ENCODE peak calls at places on chromosomes 11 and 22, in four cellular contexts. One of them, this sample, is unnamed.

GRCh38 chr22:42797021-42797420 is 60.1 kb downstream of the ARFGAP3 start:
- DNase-seq in K562: no peak
- DNase-seq in HepG2: no peak
- DNase-seq in GM12878: no peak
- DNase-seq in this sample: no peak

GRCh38 chr11:23097906-23098305 is 237.6 kb upstream of the CCDC179 start:
- DNase-seq in K562: no peak
- DNase-seq in HepG2: no peak
- DNase-seq in GM12878: no peak
- DNase-seq in this sample: no peak

GRCh38 chr11:69468911-69469885 is 12.3 kb upstream of the LINC01488 start:
- DNase-seq in K562: no peak
- DNase-seq in HepG2: peak
- DNase-seq in GM12878: no peak
- DNase-seq in this sample: no peak

GRCh38 chr11:22432331-22433065 is 94.3 kb downstream of the SLC17A6 start:
- DNase-seq in K562: no peak
- DNase-seq in HepG2: no peak
- DNase-seq in GM12878: no peak
- DNase-seq in this sample: no peak

GRCh38 chr22:23566716-23567475 is 13.2 kb downstream of the IGLL1 start:
- DNase-seq in K562: no peak
- DNase-seq in HepG2: no peak
- DNase-seq in GM12878: no peak
- DNase-seq in this sample: no peak

GRCh38 chr22:29871684-29872083 is 11.3 kb upstream of the MTMR3 start:
- DNase-seq in K562: no peak
- DNase-seq in HepG2: peak
- DNase-seq in GM12878: no peak
- DNase-seq in this sample: peak

GRCh38 chr11:74397531-74398243 is 546 bp downstream of the PGM2L1 start:
- DNase-seq in K562: peak
- DNase-seq in HepG2: peak
- DNase-seq in GM12878: no peak
- DNase-seq in this sample: no peak

GRCh38 chr11:14973621-14974020 is 1.5 kb upstream of the CALCA start:
- DNase-seq in K562: no peak
- DNase-seq in HepG2: no peak
- DNase-seq in GM12878: no peak
- DNase-seq in this sample: peak

GRCh38 chr11:62592216-62592815 is 993 bp upstream of the TUT1 start:
- DNase-seq in K562: no peak
- DNase-seq in HepG2: no peak
- DNase-seq in GM12878: no peak
- DNase-seq in this sample: no peak

GRCh38 chr22:37442537-37442936 is 15.3 kb upstream of the ELFN2 start:
- DNase-seq in K562: no peak
- DNase-seq in HepG2: peak
- DNase-seq in GM12878: no peak
- DNase-seq in this sample: no peak

GRCh38 chr11:33649944-33650343 is 50.7 kb downstream of the C11orf91 start:
- DNase-seq in K562: no peak
- DNase-seq in HepG2: no peak
- DNase-seq in GM12878: no peak
- DNase-seq in this sample: no peak

DNA sequence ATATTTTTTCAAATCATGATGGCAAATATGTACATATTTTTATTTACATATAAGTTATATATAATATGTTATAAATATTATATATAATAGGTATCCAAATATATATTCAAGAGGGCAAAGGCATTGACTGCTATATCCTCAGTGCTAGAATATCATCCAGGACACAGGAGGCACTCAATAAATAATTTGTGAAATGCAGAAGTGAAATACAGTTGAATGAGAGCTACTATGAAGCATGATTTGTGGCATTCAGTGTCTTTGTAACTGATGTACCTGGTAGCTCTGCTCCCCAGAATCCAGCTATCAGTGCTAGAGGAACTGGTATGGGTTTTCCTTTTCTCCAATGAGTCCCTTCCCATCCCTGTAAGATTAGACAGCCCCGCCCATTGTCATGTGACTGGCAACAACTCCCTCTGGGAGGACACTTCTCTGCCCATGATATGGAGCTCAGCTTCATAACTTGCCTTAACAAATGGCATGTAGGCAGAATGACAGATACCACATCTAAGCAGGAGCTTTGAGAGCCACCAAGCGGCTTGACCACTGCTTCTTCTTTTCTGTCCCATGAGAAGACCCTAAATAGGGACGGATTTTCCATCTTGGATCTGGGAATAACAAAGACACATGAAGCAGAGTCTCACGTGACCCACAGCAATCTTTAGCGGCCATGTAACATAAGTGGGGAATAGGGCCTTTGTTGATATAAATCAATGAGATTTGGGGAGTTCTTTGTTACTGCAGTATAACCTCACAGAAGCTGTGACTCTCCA is 10.2 kb upstream of the CD82 start:
- DNase-seq in K562: no peak
- DNase-seq in HepG2: no peak
- DNase-seq in GM12878: no peak
- DNase-seq in this sample: no peak
- TF ChIP-seq CBX5 in K562: no peak
- TF ChIP-seq CBX5 in HepG2: no peak
- TF ChIP-seq CBX5 in GM12878: no peak
- TF ChIP-seq CBX5 in this sample: no peak

GRCh38 chr11:134074346-134074745 is 5.5 kb downstream of the JAM3 start:
- DNase-seq in K562: no peak
- DNase-seq in HepG2: no peak
- DNase-seq in GM12878: no peak
- DNase-seq in this sample: no peak

GRCh38 chr11:134071306-134071705 is 2.4 kb downstream of the JAM3 start:
- DNase-seq in K562: no peak
- DNase-seq in HepG2: no peak
- DNase-seq in GM12878: no peak
- DNase-seq in this sample: no peak

GRCh38 chr11:134069996-134070845 is 1.3 kb downstream of the JAM3 start:
- DNase-seq in K562: no peak
- DNase-seq in HepG2: no peak
- DNase-seq in GM12878: no peak
- DNase-seq in this sample: no peak

GRCh38 chr11:134069426-134069921 is 602 bp downstream of the JAM3 start:
- DNase-seq in K562: no peak
- DNase-seq in HepG2: no peak
- DNase-seq in GM12878: no peak
- DNase-seq in this sample: no peak

DNA sequence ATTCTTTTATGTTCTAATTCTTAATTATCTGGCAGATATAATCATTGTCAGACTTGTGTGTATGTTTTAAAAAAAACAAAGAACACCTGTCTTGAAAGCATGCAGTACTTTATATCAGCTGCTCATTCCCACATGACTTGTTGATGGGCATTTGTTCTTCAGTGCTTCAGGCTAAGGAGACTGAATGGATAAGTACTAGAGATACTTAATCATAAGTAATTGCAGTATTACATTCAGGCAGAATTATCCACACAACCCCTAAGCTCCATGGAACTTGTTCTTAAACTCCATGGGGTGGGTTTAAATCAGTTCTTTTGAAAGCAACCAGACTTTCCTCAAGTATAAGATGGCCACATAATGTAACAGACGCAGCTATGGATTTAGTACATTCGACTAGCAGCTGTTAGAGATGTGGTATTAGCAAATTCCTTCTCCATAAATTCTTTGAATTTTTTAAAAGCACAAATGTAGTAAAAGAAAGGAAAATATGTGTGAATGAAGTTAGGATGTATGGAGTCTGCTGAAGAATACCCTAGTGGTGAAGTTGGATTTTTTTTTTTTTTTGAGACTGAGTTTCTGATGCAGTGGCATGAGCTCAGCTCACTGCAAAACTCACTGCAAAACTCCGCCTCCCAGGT is 3.0 kb downstream of the JAM3 start:
- DNase-seq in K562: no peak
- DNase-seq in HepG2: no peak
- DNase-seq in GM12878: no peak
- DNase-seq in this sample: no peak
- TF ChIP-seq RAD21 in K562: no peak
- TF ChIP-seq RAD21 in HepG2: no peak
- TF ChIP-seq RAD21 in GM12878: no peak
- TF ChIP-seq RAD21 in this sample: no peak

GRCh38 chr22:39253427-39254070 is 8.8 kb upstream of the PDGFB start:
- DNase-seq in K562: peak
- DNase-seq in HepG2: no peak
- DNase-seq in GM12878: no peak
- DNase-seq in this sample: no peak
- TF ChIP-seq SP1 in K562: no peak
- TF ChIP-seq SP1 in HepG2: no peak
- TF ChIP-seq SP1 in GM12878: no peak
- TF ChIP-seq SP1 in this sample: no peak

GRCh38 chr11:11814614-11815452 is 26.9 kb upstream of the USP47 start:
- DNase-seq in K562: peak
- DNase-seq in HepG2: no peak
- DNase-seq in GM12878: no peak
- DNase-seq in this sample: no peak
- TF ChIP-seq CBX5 in K562: no peak
- TF ChIP-seq CBX5 in HepG2: no peak
- TF ChIP-seq CBX5 in GM12878: no peak
- TF ChIP-seq CBX5 in this sample: no peak

DNA sequence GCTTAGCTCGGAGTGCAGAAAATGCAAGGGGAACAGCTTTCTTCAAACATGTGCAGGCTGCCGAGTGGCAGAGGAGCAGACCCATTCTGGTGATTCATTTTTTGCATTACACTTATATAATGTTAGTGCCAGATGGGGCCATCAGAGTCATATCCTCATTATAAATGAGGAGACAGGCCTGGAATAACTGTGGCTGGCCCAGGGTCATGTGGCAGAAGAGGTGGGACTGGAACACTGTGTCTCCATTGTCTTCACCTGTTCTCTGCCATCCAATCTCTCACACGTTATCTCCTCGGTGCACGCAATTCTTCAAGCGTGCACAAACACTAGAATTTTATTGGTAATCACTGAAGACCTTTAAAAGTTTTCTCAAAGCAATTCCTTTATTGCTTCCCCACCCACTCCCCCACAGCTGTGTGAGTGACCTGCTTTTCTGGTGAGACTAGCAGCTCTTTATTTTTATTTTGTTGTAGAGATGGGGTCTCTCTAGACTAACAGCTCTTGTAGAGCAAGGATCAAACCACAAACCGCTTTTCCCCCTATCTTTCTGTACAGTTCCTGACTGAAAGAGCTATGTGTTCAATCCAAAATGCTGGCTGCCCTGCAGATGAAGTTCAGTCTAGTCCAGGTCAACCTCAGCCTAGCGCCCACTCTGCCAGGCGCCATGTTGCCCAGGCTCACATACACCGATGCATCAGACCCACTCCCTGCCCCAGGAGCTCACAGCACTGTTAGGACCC is 75.3 kb downstream of the ST3GAL4 start:
- DNase-seq in K562: no peak
- DNase-seq in HepG2: no peak
- DNase-seq in GM12878: no peak
- DNase-seq in this sample: no peak
- TF ChIP-seq RAD21 in K562: no peak
- TF ChIP-seq RAD21 in HepG2: no peak
- TF ChIP-seq RAD21 in GM12878: no peak
- TF ChIP-seq RAD21 in this sample: no peak

GRCh38 chr11:35247863-35248262 is 108.9 kb downstream of the CD44 start:
- DNase-seq in K562: no peak
- DNase-seq in HepG2: no peak
- DNase-seq in GM12878: no peak
- DNase-seq in this sample: no peak
- TF ChIP-seq SP1 in K562: no peak
- TF ChIP-seq SP1 in HepG2: no peak
- TF ChIP-seq SP1 in GM12878: no peak
- TF ChIP-seq SP1 in this sample: no peak